ENCODE peak calls at places on chromosomes 1 and 21, in ten cellular contexts. P is DMS79; L is AML-193; W is OCI-LY7; K is astrocyte of the cerebellum; U is GM06990; X is NCI-H1105 treated with DMSO at 0.1 percent for 48 hours; B is AG20443; Q is activated CD8-positive, alpha-beta memory T cell treated with anti-CD3 and anti-CD28 coated beads for 1 hour; A is neural progenitor cell. M is an unnamed sample.

GRCh38 chr1:156152628-156153027 is 757 bp upstream of the SEMA4A start:
- DNase-seq in X (no peak), B (no peak), P (peak), W (no peak), A (no peak), U (no peak), K (no peak), L (no peak), Q (no peak), M (no peak)

GRCh38 chr1:18719786-18720436 is 89.3 kb downstream of the PAX7 start:
- DNase-seq in A (no peak), W (no peak), P (no peak), U (no peak), B (no peak), Q (no peak), L (no peak), K (no peak), X (no peak), M (no peak)

GRCh38 chr1:156502749-156503671 is 2.4 kb upstream of the MEF2D start:
- DNase-seq in K (peak), Q (no peak), X (no peak), P (no peak), U (no peak), A (no peak), W (peak), L (peak), B (peak), M (no peak)

GRCh38 chr1:199574949-199575348 is 452.6 kb upstream of the NR5A2 start:
- DNase-seq in K (no peak), P (no peak), U (peak), A (no peak), X (no peak), L (no peak), W (no peak), Q (no peak), B (no peak), M (no peak)

GRCh38 chr1:152002960-152003359 is 9.3 kb upstream of the S100A10 start:
- DNase-seq in L (no peak), P (no peak), A (no peak), Q (no peak), B (no peak), U (no peak), K (no peak), X (no peak), W (no peak), M (no peak)

GRCh38 chr21:16304700-16305099 is 574.9 kb downstream of the USP25 start:
- DNase-seq in Q (no peak), A (no peak), K (no peak), P (no peak), W (no peak), L (no peak), U (no peak), X (no peak), B (no peak), M (no peak)

GRCh38 chr1:214551052-214551435 is 358 bp downstream of the PTPN14 start:
- DNase-seq in X (no peak), B (peak), P (no peak), W (no peak), Q (no peak), K (no peak), A (peak), L (peak), U (no peak), M (no peak)

GRCh38 chr1:246608616-246609376 is 42.5 kb downstream of the CNST start:
- DNase-seq in K (peak), W (no peak), X (no peak), Q (no peak), P (no peak), L (peak), B (peak), U (peak), A (peak), M (no peak)

GRCh38 chr1:35448344-35448801 is 108.8 kb downstream of the KIAA0319L start:
- DNase-seq in K (peak), L (peak), P (no peak), X (no peak), B (peak), A (no peak), Q (no peak), U (no peak), W (no peak), M (no peak)

GRCh38 chr1:16409536-16410152 is 27.6 kb downstream of the SPATA21 start:
- DNase-seq in X (no peak), W (no peak), A (no peak), Q (no peak), U (no peak), P (no peak), L (no peak), K (no peak), B (no peak), M (no peak)

GRCh38 chr1:38477811-38478210 is 381.8 kb downstream of the RRAGC start:
- DNase-seq in X (no peak), W (no peak), L (no peak), A (no peak), B (no peak), K (no peak), P (no peak), Q (no peak), U (no peak), M (no peak)

GRCh38 chr1:93526431-93526830 is 78.5 kb downstream of the FNBP1L start:
- DNase-seq in W (no peak), B (no peak), K (no peak), L (no peak), Q (no peak), U (no peak), X (no peak), A (no peak), P (no peak), M (no peak)

GRCh38 chr1:168581799-168582572 is 5.6 kb downstream of the XCL1 start:
- DNase-seq in K (no peak), B (no peak), Q (no peak), L (no peak), U (no peak), X (no peak), P (no peak), W (no peak), A (no peak), M (no peak)

GRCh38 chr1:1199141-1199960 is 7.0 kb downstream of the TNFRSF18 start:
- DNase-seq in X (no peak), K (no peak), Q (no peak), W (no peak), U (peak), P (no peak), L (no peak), B (no peak), A (no peak), M (no peak)

GRCh38 chr1:224435318-224435763 is 744 bp upstream of the WDR26 start:
- DNase-seq in X (no peak), L (peak), A (peak), W (peak), K (no peak), B (peak), Q (no peak), P (no peak), U (no peak), M (no peak)

GRCh38 chr1:149931212-149931805 is 3.7 kb upstream of the SF3B4 start:
- DNase-seq in B (no peak), P (no peak), Q (no peak), X (no peak), A (no peak), W (no peak), K (no peak), L (no peak), U (no peak), M (no peak)

GRCh38 chr1:51745304-51745570 is 128.3 kb downstream of the OSBPL9 start:
- DNase-seq in B (no peak), W (no peak), K (no peak), L (no peak), U (no peak), A (no peak), X (no peak), P (no peak), Q (no peak), M (no peak)

GRCh38 chr21:39014751-39015150 is 168.5 kb downstream of the PSMG1 start:
- DNase-seq in U (no peak), B (peak), L (peak), A (no peak), W (no peak), Q (no peak), P (no peak), X (no peak), K (peak), M (no peak)